ENCODE peak calls at places on chromosomes 5 and 9, in four cellular contexts. One of them, this sample, is unnamed.

GRCh38 chr9:84002344-84002743 is 21.7 kb downstream of the RMI1 start:
- DNase-seq in transverse colon: no peak
- DNase-seq in CD4-positive, CD25-positive, alpha-beta regulatory T cell: peak; percentile 61
- DNase-seq in GM23338: no peak
- DNase-seq in this sample: no peak

GRCh38 chr5:92687793-92688467 is 893.1 kb downstream of the NR2F1-AS1 start:
- DNase-seq in CD4-positive, CD25-positive, alpha-beta regulatory T cell: no peak
- DNase-seq in GM23338: peak; percentile 41
- DNase-seq in transverse colon: no peak
- DNase-seq in this sample: no peak

GRCh38 chr9:136091582-136092352 is 3.3 kb downstream of the NACC2 start:
- DNase-seq in GM23338: no peak
- DNase-seq in transverse colon: no peak
- DNase-seq in CD4-positive, CD25-positive, alpha-beta regulatory T cell: no peak
- DNase-seq in this sample: no peak

GRCh38 chr9:70485273-70485858 is 70.9 kb upstream of the KLF9 start:
- DNase-seq in transverse colon: no peak
- DNase-seq in GM23338: no peak
- DNase-seq in CD4-positive, CD25-positive, alpha-beta regulatory T cell: no peak
- DNase-seq in this sample: no peak

GRCh38 chr5:113336975-113337374 is 97.8 kb downstream of the TSSK1B start:
- DNase-seq in transverse colon: no peak
- DNase-seq in CD4-positive, CD25-positive, alpha-beta regulatory T cell: peak; percentile 23
- DNase-seq in GM23338: peak; percentile 77
- DNase-seq in this sample: no peak

GRCh38 chr5:176675676-176676360 is 28.5 kb downstream of the TSPAN17 start:
- DNase-seq in transverse colon: no peak
- DNase-seq in CD4-positive, CD25-positive, alpha-beta regulatory T cell: no peak
- DNase-seq in GM23338: peak; percentile 86
- DNase-seq in this sample: no peak

GRCh38 chr5:32312194-32312681 is 501 bp downstream of the MTMR12 start:
- DNase-seq in transverse colon: peak; percentile 80
- DNase-seq in CD4-positive, CD25-positive, alpha-beta regulatory T cell: peak; percentile 70
- DNase-seq in GM23338: peak; percentile 68
- DNase-seq in this sample: peak; percentile 77

GRCh38 chr5:139982157-139982974 is 60.7 kb downstream of the NRG2 start:
- DNase-seq in CD4-positive, CD25-positive, alpha-beta regulatory T cell: no peak
- DNase-seq in transverse colon: peak; percentile 12
- DNase-seq in GM23338: no peak
- DNase-seq in this sample: peak; percentile 34

GRCh38 chr9:98010450-98010849 is 27.3 kb downstream of the ANP32B start:
- DNase-seq in CD4-positive, CD25-positive, alpha-beta regulatory T cell: peak; percentile 24
- DNase-seq in GM23338: peak; percentile 56
- DNase-seq in transverse colon: peak; percentile 51
- DNase-seq in this sample: no peak

GRCh38 chr5:181224390-181225234 is 1.5 kb downstream of the TRIM41 start:
- DNase-seq in CD4-positive, CD25-positive, alpha-beta regulatory T cell: peak; percentile 46
- DNase-seq in GM23338: no peak
- DNase-seq in transverse colon: peak; percentile 42
- DNase-seq in this sample: no peak

GRCh38 chr9:112119225-112120045 is 55.7 kb downstream of the SUSD1 start:
- DNase-seq in GM23338: no peak
- DNase-seq in CD4-positive, CD25-positive, alpha-beta regulatory T cell: no peak
- DNase-seq in transverse colon: peak; percentile 62
- DNase-seq in this sample: peak; percentile 80

GRCh38 chr5:142095651-142096330 is 12.8 kb upstream of the NDFIP1 start:
- DNase-seq in GM23338: no peak
- DNase-seq in CD4-positive, CD25-positive, alpha-beta regulatory T cell: peak; percentile 99
- DNase-seq in transverse colon: peak; percentile 14
- DNase-seq in this sample: no peak

GRCh38 chr9:2493106-2493505 is 128.5 kb upstream of the VLDLR start:
- DNase-seq in CD4-positive, CD25-positive, alpha-beta regulatory T cell: no peak
- DNase-seq in GM23338: no peak
- DNase-seq in transverse colon: no peak
- DNase-seq in this sample: no peak

GRCh38 chr5:60958712-60959111 is 13.7 kb downstream of the NDUFAF2 start:
- DNase-seq in CD4-positive, CD25-positive, alpha-beta regulatory T cell: no peak
- DNase-seq in transverse colon: no peak
- DNase-seq in GM23338: no peak
- DNase-seq in this sample: no peak

GRCh38 chr5:68037541-68037940 is 178.0 kb upstream of the PIK3R1 start:
- DNase-seq in GM23338: no peak
- DNase-seq in transverse colon: no peak
- DNase-seq in CD4-positive, CD25-positive, alpha-beta regulatory T cell: no peak
- DNase-seq in this sample: no peak

GRCh38 chr9:83511051-83511450 is 27.1 kb downstream of the FRMD3 start:
- DNase-seq in transverse colon: no peak
- DNase-seq in GM23338: no peak
- DNase-seq in CD4-positive, CD25-positive, alpha-beta regulatory T cell: peak; percentile 1
- DNase-seq in this sample: no peak

GRCh38 chr5:45454114-45454513 is 242.1 kb downstream of the HCN1 start:
- DNase-seq in GM23338: peak; percentile 86
- DNase-seq in CD4-positive, CD25-positive, alpha-beta regulatory T cell: no peak
- DNase-seq in transverse colon: no peak
- DNase-seq in this sample: no peak

GRCh38 chr5:107670028-107670926 is 460 bp downstream of the EFNA5 start:
- DNase-seq in GM23338: peak; percentile 71
- DNase-seq in transverse colon: peak; percentile 27
- DNase-seq in CD4-positive, CD25-positive, alpha-beta regulatory T cell: peak; percentile 6
- DNase-seq in this sample: peak; percentile 50

GRCh38 chr5:159951387-159951786 is 35.1 kb downstream of the ADRA1B start:
- DNase-seq in transverse colon: no peak
- DNase-seq in GM23338: peak; percentile 79
- DNase-seq in CD4-positive, CD25-positive, alpha-beta regulatory T cell: no peak
- DNase-seq in this sample: no peak

GRCh38 chr5:9653811-9654210 is 23.7 kb upstream of the TAS2R1 start:
- DNase-seq in transverse colon: no peak
- DNase-seq in GM23338: no peak
- DNase-seq in CD4-positive, CD25-positive, alpha-beta regulatory T cell: no peak
- DNase-seq in this sample: peak; percentile 43

GRCh38 chr5:89534331-89534730 is 651.3 kb upstream of the MEF2C start:
- DNase-seq in GM23338: no peak
- DNase-seq in transverse colon: no peak
- DNase-seq in CD4-positive, CD25-positive, alpha-beta regulatory T cell: no peak
- DNase-seq in this sample: no peak

GRCh38 chr5:9919306-9920030 is 289.3 kb upstream of the TAS2R1 start:
- DNase-seq in CD4-positive, CD25-positive, alpha-beta regulatory T cell: no peak
- DNase-seq in GM23338: no peak
- DNase-seq in transverse colon: no peak
- DNase-seq in this sample: no peak

GRCh38 chr5:43193952-43194321 is 1.9 kb downstream of the NIM1K start:
- DNase-seq in GM23338: peak; percentile 32
- DNase-seq in transverse colon: no peak
- DNase-seq in CD4-positive, CD25-positive, alpha-beta regulatory T cell: no peak
- DNase-seq in this sample: no peak

GRCh38 chr9:105286098-105286497 is 41.6 kb downstream of the SLC44A1 start:
- DNase-seq in transverse colon: no peak
- DNase-seq in CD4-positive, CD25-positive, alpha-beta regulatory T cell: no peak
- DNase-seq in GM23338: no peak
- DNase-seq in this sample: no peak

GRCh38 chr5:179327026-179327735 is 18.1 kb downstream of the ADAMTS2 start:
- DNase-seq in GM23338: no peak
- DNase-seq in transverse colon: no peak
- DNase-seq in CD4-positive, CD25-positive, alpha-beta regulatory T cell: no peak
- DNase-seq in this sample: no peak

GRCh38 chr9:111176511-111176910 is 138.2 kb upstream of the LPAR1 start:
- DNase-seq in GM23338: no peak
- DNase-seq in transverse colon: no peak
- DNase-seq in CD4-positive, CD25-positive, alpha-beta regulatory T cell: no peak
- DNase-seq in this sample: no peak

GRCh38 chr5:15937708-15938107 is 241.9 kb downstream of the MARCHF11 start:
- DNase-seq in transverse colon: no peak
- DNase-seq in CD4-positive, CD25-positive, alpha-beta regulatory T cell: no peak
- DNase-seq in GM23338: no peak
- DNase-seq in this sample: no peak

GRCh38 chr5:179435181-179435580 is 89.9 kb upstream of the ADAMTS2 start:
- DNase-seq in CD4-positive, CD25-positive, alpha-beta regulatory T cell: no peak
- DNase-seq in transverse colon: no peak
- DNase-seq in GM23338: no peak
- DNase-seq in this sample: no peak

GRCh38 chr5:135379052-135379654 is 19.9 kb downstream of the MACROH2A1 start:
- DNase-seq in transverse colon: no peak
- DNase-seq in CD4-positive, CD25-positive, alpha-beta regulatory T cell: no peak
- DNase-seq in GM23338: no peak
- DNase-seq in this sample: no peak

GRCh38 chr5:15391648-15392392 is 108.2 kb upstream of the FBXL7 start:
- DNase-seq in GM23338: no peak
- DNase-seq in CD4-positive, CD25-positive, alpha-beta regulatory T cell: no peak
- DNase-seq in transverse colon: no peak
- DNase-seq in this sample: no peak

GRCh38 chr5:128101676-128102075 is 18.1 kb downstream of the SLC12A2 start:
- DNase-seq in CD4-positive, CD25-positive, alpha-beta regulatory T cell: no peak
- DNase-seq in transverse colon: no peak
- DNase-seq in GM23338: no peak
- DNase-seq in this sample: no peak

GRCh38 chr5:134494780-134495179 is 30.7 kb upstream of the JADE2 start:
- DNase-seq in CD4-positive, CD25-positive, alpha-beta regulatory T cell: no peak
- DNase-seq in transverse colon: no peak
- DNase-seq in GM23338: no peak
- DNase-seq in this sample: peak; percentile 11

GRCh38 chr5:58544195-58544594 is 38.7 kb upstream of the RAB3C start:
- DNase-seq in CD4-positive, CD25-positive, alpha-beta regulatory T cell: no peak
- DNase-seq in GM23338: no peak
- DNase-seq in transverse colon: no peak
- DNase-seq in this sample: no peak

GRCh38 chr5:139064613-139065012 is 133.6 kb downstream of the SIL1 start:
- DNase-seq in GM23338: no peak
- DNase-seq in CD4-positive, CD25-positive, alpha-beta regulatory T cell: no peak
- DNase-seq in transverse colon: no peak
- DNase-seq in this sample: peak; percentile 46

GRCh38 chr5:177997319-177997670 is 1.3 kb upstream of the PROP1 start:
- DNase-seq in transverse colon: no peak
- DNase-seq in CD4-positive, CD25-positive, alpha-beta regulatory T cell: no peak
- DNase-seq in GM23338: no peak
- DNase-seq in this sample: no peak

GRCh38 chr9:108668191-108668940 is 187.4 kb downstream of the ACTL7B start:
- DNase-seq in CD4-positive, CD25-positive, alpha-beta regulatory T cell: no peak
- DNase-seq in transverse colon: no peak
- DNase-seq in GM23338: no peak
- DNase-seq in this sample: no peak

GRCh38 chr9:132983814-132984201 is 5.3 kb downstream of the GFI1B start:
- DNase-seq in transverse colon: no peak
- DNase-seq in GM23338: no peak
- DNase-seq in CD4-positive, CD25-positive, alpha-beta regulatory T cell: no peak
- DNase-seq in this sample: no peak

GRCh38 chr9:14313951-14314423 is at the start of gene NFIB:
- DNase-seq in transverse colon: peak; percentile 36
- DNase-seq in GM23338: peak; percentile 79
- DNase-seq in CD4-positive, CD25-positive, alpha-beta regulatory T cell: no peak
- DNase-seq in this sample: peak; percentile 49

GRCh38 chr9:14313378-14313940 is 482 bp downstream of the NFIB start:
- DNase-seq in CD4-positive, CD25-positive, alpha-beta regulatory T cell: no peak
- DNase-seq in GM23338: peak; percentile 80
- DNase-seq in transverse colon: peak; percentile 33
- DNase-seq in this sample: peak; percentile 38

GRCh38 chr9:14315754-14316573 is 2.0 kb upstream of the NFIB start:
- DNase-seq in CD4-positive, CD25-positive, alpha-beta regulatory T cell: no peak
- DNase-seq in transverse colon: peak; percentile 22
- DNase-seq in GM23338: peak; percentile 69
- DNase-seq in this sample: no peak

GRCh38 chr9:14314929-14315753 is 1.2 kb upstream of the NFIB start:
- DNase-seq in transverse colon: peak; percentile 91
- DNase-seq in CD4-positive, CD25-positive, alpha-beta regulatory T cell: no peak
- DNase-seq in GM23338: peak; percentile 74
- DNase-seq in this sample: peak; percentile 96

GRCh38 chr9:14314424-14314928 is 535 bp upstream of the NFIB start:
- DNase-seq in GM23338: peak; percentile 85
- DNase-seq in transverse colon: peak; percentile 82
- DNase-seq in CD4-positive, CD25-positive, alpha-beta regulatory T cell: no peak
- DNase-seq in this sample: peak; percentile 78
- H3K27ac ChIP-seq in GM23338: peak overlapping the region; percentile 83
- H3K27ac ChIP-seq in transverse colon: peak overlapping the region; percentile 96
- H3K27ac ChIP-seq in CD4-positive, CD25-positive, alpha-beta regulatory T cell: no peak overlapping the region
- H3K27ac ChIP-seq in this sample: peak overlapping the region; percentile 94

DNA sequence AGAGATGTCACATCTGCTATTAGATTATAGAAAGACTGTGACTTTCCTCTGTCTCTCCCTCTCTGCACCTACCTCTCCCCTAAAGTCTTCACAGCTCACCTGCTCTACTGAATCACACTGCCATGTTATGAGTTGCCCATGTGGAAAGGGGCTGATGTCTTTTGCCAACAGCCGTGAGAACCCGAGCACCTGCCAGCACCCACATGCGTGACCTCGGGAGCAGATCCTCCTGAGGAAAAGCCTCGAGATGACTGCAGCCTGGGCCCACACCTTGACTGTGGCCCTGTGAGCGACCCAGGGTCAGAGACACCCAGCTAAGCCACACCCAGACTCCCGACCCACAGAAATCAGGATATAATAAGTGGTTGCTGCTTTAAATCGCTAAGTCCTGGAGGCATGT is 335.1 kb downstream of the GADD45G start:
- DNase-seq in CD4-positive, CD25-positive, alpha-beta regulatory T cell: no peak
- DNase-seq in transverse colon: no peak
- DNase-seq in GM23338: no peak
- DNase-seq in this sample: no peak
- H3K4me1 ChIP-seq in CD4-positive, CD25-positive, alpha-beta regulatory T cell: no peaks in the 10 kb centered on the region
- H3K4me1 ChIP-seq in transverse colon: peaks cover 5% of the 10 kb centered on the region
- H3K4me1 ChIP-seq in GM23338: no peaks in the 10 kb centered on the region
- H3K4me1 ChIP-seq in this sample: peaks cover 5% of the 10 kb centered on the region

GRCh38 chr5:143398053-143398355 is 5.5 kb downstream of the NR3C1 start:
- DNase-seq in GM23338: no peak
- DNase-seq in transverse colon: no peak
- DNase-seq in CD4-positive, CD25-positive, alpha-beta regulatory T cell: no peak
- DNase-seq in this sample: no peak
- H3K4me3 ChIP-seq in GM23338: peak overlapping the region; percentile 10
- H3K4me3 ChIP-seq in transverse colon: no peak overlapping the region
- H3K4me3 ChIP-seq in CD4-positive, CD25-positive, alpha-beta regulatory T cell: peak overlapping the region; percentile 98
- H3K4me3 ChIP-seq in this sample: peak overlapping the region; percentile 79

DNA sequence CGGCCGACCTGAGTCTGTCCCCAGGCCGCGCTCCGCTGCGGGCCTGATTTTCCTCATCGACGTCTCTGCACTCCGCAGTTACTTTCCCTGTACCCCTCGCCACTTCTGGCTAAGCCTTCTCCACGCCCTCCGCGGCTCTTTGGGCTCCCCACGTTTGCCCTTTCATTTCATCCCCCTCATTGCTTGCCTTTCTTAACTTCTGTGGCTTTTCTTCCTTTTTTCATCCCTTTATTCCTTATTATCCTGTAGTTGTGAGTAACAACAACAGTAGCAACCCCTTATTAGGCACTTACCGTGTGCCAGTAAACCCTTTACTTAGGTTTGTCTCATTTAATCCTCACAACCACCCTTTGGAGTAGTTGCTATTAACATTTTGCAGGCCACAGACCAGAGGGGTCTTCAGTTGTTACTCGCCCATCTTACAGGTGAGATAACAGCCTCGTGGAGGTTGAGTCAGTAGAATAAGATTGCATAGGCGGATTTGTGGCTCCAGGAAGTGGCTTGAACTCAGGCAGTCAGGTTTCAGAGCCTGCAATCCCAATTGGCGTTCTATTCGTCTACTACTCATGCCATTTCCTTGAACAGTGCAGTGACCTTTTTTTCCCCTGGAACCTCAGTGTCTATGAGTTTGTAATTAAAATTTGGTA is 724 bp downstream of the TCERG1 start:
- DNase-seq in GM23338: peak; percentile 25
- DNase-seq in transverse colon: peak; percentile 45
- DNase-seq in CD4-positive, CD25-positive, alpha-beta regulatory T cell: peak; percentile 69
- DNase-seq in this sample: no peak
- H3K27ac ChIP-seq in GM23338: peak overlapping the region; percentile 94
- H3K27ac ChIP-seq in transverse colon: peak overlapping the region; percentile 96
- H3K27ac ChIP-seq in CD4-positive, CD25-positive, alpha-beta regulatory T cell: peak overlapping the region; percentile 89
- H3K27ac ChIP-seq in this sample: peak overlapping the region; percentile 93

This sample was measured in stomach.